ENCODE peak calls at places on chromosomes 13 and 19, in five cellular contexts. A is esophagus squamous epithelium, S is heart left ventricle, W is tibial nerve, O is ovary. C is an unnamed sample.

GRCh38 chr13:71879945-71880344 is 12.9 kb upstream of the DACH1 start:
- DNase-seq in A (no peak), O (no peak), W (no peak), S (no peak), C (no peak)

GRCh38 chr19:33303791-33304759 is 1.7 kb upstream of the CEBPA start:
- DNase-seq in S (peak; percentile 24), O (peak; percentile 43), W (no peak), A (no peak), C (no peak)

GRCh38 chr13:22893149-22893548 is 287.6 kb upstream of the SGCG start:
- DNase-seq in S (no peak), W (no peak), A (no peak), O (no peak), C (no peak)

GRCh38 chr13:42574435-42575311 is 721 bp downstream of the TNFSF11 start:
- DNase-seq in O (no peak), A (no peak), W (no peak), S (no peak), C (no peak)

GRCh38 chr13:32548837-32549236 is 10.2 kb upstream of the N4BP2L2 start:
- DNase-seq in W (no peak), A (no peak), O (no peak), S (no peak), C (no peak)

GRCh38 chr13:66446413-66446812 is 783.7 kb downstream of the PCDH9 start:
- DNase-seq in A (no peak), O (no peak), S (no peak), W (no peak), C (no peak)

GRCh38 chr13:113794086-113794485 is 35.1 kb downstream of the TMEM255B start:
- DNase-seq in S (no peak), W (no peak), A (no peak), O (peak; percentile 26), C (no peak)

GRCh38 chr19:33063356-33064116 is 1.2 kb downstream of the RHPN2 start:
- DNase-seq in W (no peak), O (peak; percentile 35), S (no peak), A (no peak), C (no peak)

GRCh38 chr13:95704510-95704909 is 27.6 kb downstream of the DNAJC3 start:
- DNase-seq in S (no peak), O (no peak), W (no peak), A (no peak), C (no peak)

GRCh38 chr13:113589251-113589960 is 4.9 kb downstream of the TFDP1 start:
- DNase-seq in A (no peak), O (peak; percentile 21), S (no peak), W (no peak), C (peak; percentile 72)

GRCh38 chr19:10259162-10259905 is 7.3 kb downstream of the MRPL4 start:
- DNase-seq in W (peak; percentile 81), A (no peak), O (peak; percentile 80), S (peak; percentile 84), C (no peak)

GRCh38 chr19:10603873-10604459 is 16.9 kb upstream of the AP1M2 start:
- DNase-seq in O (no peak), W (no peak), S (no peak), A (no peak), C (no peak)

GRCh38 chr13:33138441-33138840 is 122.2 kb downstream of the KL start:
- DNase-seq in O (no peak), W (no peak), S (no peak), A (no peak), C (no peak)

GRCh38 chr19:33797821-33798633 is 1.4 kb downstream of the KCTD15 start:
- DNase-seq in W (no peak), A (no peak), O (peak; percentile 82), S (peak; percentile 83), C (no peak)

GRCh38 chr13:77118134-77118533 is 91.2 kb upstream of the FBXL3 start:
- DNase-seq in W (no peak), A (no peak), O (no peak), S (no peak), C (no peak)

GRCh38 chr19:41528106-41528505 is 47.9 kb upstream of the CEACAM21 start:
- DNase-seq in S (no peak), A (no peak), O (no peak), W (no peak), C (no peak)

GRCh38 chr13:47794963-47795362 is 206.1 kb downstream of the SUCLA2 start:
- DNase-seq in S (no peak), O (no peak), W (no peak), A (no peak), C (no peak)

GRCh38 chr19:8209111-8209964 is at the start of gene CERS4:
- DNase-seq in O (peak; percentile 88), A (peak; percentile 42), S (peak; percentile 79), W (peak; percentile 48), C (no peak)

GRCh38 chr19:32570081-32570785 is 10.8 kb upstream of the PDCD5 start:
- DNase-seq in A (no peak), O (peak; percentile 51), S (peak; percentile 26), W (no peak), C (no peak)

GRCh38 chr13:113922412-113923118 is 51.3 kb downstream of the C13orf46 start:
- DNase-seq in S (no peak), A (no peak), W (peak; percentile 12), O (peak; percentile 13), C (no peak)

GRCh38 chr13:41588899-41589298 is 131.5 kb downstream of the RGCC start:
- DNase-seq in O (no peak), A (no peak), S (no peak), W (no peak), C (no peak)

GRCh38 chr13:109494955-109495354 is 291.4 kb downstream of the IRS2 start:
- DNase-seq in A (no peak), O (no peak), W (no peak), S (no peak), C (no peak)

GRCh38 chr13:112072531-112073244 is 5.7 kb downstream of the SOX1 start:
- DNase-seq in W (no peak), A (no peak), S (no peak), O (no peak), C (no peak)

GRCh38 chr13:45468676-45469075 is 3.9 kb downstream of the COG3 start:
- DNase-seq in A (no peak), O (no peak), S (no peak), W (no peak), C (no peak)

GRCh38 chr13:50125306-50125555 is 110.0 kb downstream of the KCNRG start:
- DNase-seq in O (no peak), W (no peak), S (no peak), A (no peak), C (no peak)

GRCh38 chr13:50127017-50127725 is 111.9 kb downstream of the KCNRG start:
- DNase-seq in A (no peak), W (peak; percentile 47), O (peak; percentile 67), S (peak; percentile 64), C (no peak)

GRCh38 chr13:50125556-50126377 is 110.5 kb downstream of the KCNRG start:
- DNase-seq in W (peak; percentile 96), A (peak; percentile 73), S (peak; percentile 96), O (peak; percentile 91), C (peak; percentile 99)

GRCh38 chr13:50127726-50128291 is 112.6 kb downstream of the KCNRG start:
- DNase-seq in O (no peak), S (no peak), A (no peak), W (no peak), C (no peak)

GRCh38 chr13:50126378-50127016 is 111.3 kb downstream of the KCNRG start:
- DNase-seq in O (peak; percentile 45), W (no peak), S (no peak), A (no peak), C (no peak)
- H3K4me1 ChIP-seq in O (peaks cover 2% of the 10 kb centered on the region), W (peaks cover 37% of the 10 kb centered on the region), S (peaks cover 49% of the 10 kb centered on the region), A (peaks cover 43% of the 10 kb centered on the region), C (peaks cover 21% of the 10 kb centered on the region)

GRCh38 chr19:17556995-17557394 is 1.5 kb downstream of the COLGALT1 start:
- DNase-seq in W (no peak), A (no peak), S (no peak), O (no peak), C (no peak)
- H3K4me3 ChIP-seq in W (peak overlapping the region; percentile 83), A (peak overlapping the region; percentile 98), S (peak overlapping the region; percentile 98), O (no peak overlapping the region), C (peak overlapping the region; percentile 99)

GRCh38 chr19:47267350-47267759 is 7.3 kb upstream of the INAFM1 start:
- DNase-seq in W (no peak), S (no peak), A (no peak), O (no peak), C (no peak)
- TF ChIP-seq POLR2A in W (no peak), S (no peak), A (no peak), O (no peak), C (no peak)

GRCh38 chr13:99624936-99625540 is 123.8 kb downstream of the TM9SF2 start:
- DNase-seq in S (no peak), O (no peak), W (no peak), A (no peak), C (no peak)

GRCh38 chr13:99626461-99627082 is 125.3 kb downstream of the TM9SF2 start:
- DNase-seq in W (no peak), S (no peak), A (no peak), O (no peak), C (no peak)

GRCh38 chr13:99617474-99618255 is 116.4 kb downstream of the TM9SF2 start:
- DNase-seq in O (peak; percentile 69), A (no peak), W (peak; percentile 30), S (no peak), C (no peak)

GRCh38 chr13:99619207-99619606 is 117.9 kb downstream of the TM9SF2 start:
- DNase-seq in W (no peak), S (no peak), O (no peak), A (no peak), C (no peak)

GRCh38 chr13:99620806-99621205 is 119.5 kb downstream of the TM9SF2 start:
- DNase-seq in S (no peak), A (no peak), W (no peak), O (no peak), C (no peak)
- H3K4me1 ChIP-seq in S (peaks cover 7% of the 10 kb centered on the region), A (no peaks in the 10 kb centered on the region), W (no peaks in the 10 kb centered on the region), O (peaks cover 5% of the 10 kb centered on the region), C (peaks cover 7% of the 10 kb centered on the region)

DNA sequence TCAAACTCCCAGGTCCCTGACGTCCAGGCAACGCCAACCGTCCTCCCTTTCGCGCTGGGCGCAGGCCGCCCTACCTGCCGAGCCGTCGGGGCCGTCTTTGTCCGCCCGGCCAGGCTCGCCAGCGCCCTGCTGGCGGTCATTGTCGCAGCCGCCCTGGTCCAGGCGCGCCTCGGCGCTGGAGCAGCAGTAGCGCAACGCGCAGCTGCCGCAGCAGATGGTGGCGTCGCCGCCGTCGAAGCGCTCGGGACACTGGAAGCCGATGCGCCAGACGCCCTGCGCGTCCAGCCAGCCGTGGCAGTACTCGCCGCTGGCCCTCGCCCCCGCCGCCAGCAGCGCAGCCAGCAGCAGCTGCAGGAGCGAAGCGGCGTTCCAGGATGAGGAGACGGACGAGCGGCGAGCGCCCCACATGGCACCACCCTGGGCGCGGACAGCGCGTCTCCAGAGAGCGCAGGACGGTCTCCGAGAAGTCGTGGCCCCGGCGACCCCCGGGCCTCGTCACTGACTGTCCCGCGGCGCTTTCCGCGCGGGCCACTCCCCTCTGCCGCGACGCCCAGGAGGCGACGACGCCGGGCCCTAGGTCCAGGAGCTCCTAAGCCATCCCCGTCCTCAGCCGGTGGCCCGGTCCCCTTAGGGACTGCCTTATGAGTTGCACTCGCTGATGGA is 1.1 kb downstream of the SHISA2 start:
- DNase-seq in O (no peak), A (no peak), W (no peak), S (no peak), C (peak; percentile 66)
- H3K4me3 ChIP-seq in O (no peak overlapping the region), A (peak overlapping the region; percentile 51), W (peak overlapping the region; percentile 29), S (peak overlapping the region; percentile 55), C (peak overlapping the region; percentile 60)

C was measured in esophagus muscularis mucosa.